ENCODE peak calls at places on chromosomes 11 and 22, in eight cellular contexts. P is fibroblast of the conjunctiva; O is stimulated activated CD4-positive, alpha-beta T cell treated with anti-CD3 and anti-CD28 coated beads, Interleukin-12 subunit alpha, Interleukin-12 subunit beta, amount 100 ng/mL, for 48 hours; B is activated CD4-positive, alpha-beta T cell treated with anti-CD3 and anti-CD28 coated beads, Interleukin-2, amount 50 U/mL, for 4 hours; N is AG09319; C is substantia nigra; L is posterior vena cava; X is NCI-H524. Z is an unnamed sample.

GRCh38 chr11:46315033-46315738 is 32.1 kb upstream of the DGKZ start:
- DNase-seq in L (no peak), P (peak; percentile 65), C (no peak), X (peak; percentile 34), O (peak; percentile 86), N (no peak), B (peak; percentile 75), Z (peak; percentile 56)

GRCh38 chr11:102413497-102413896 is 39.1 kb downstream of the TMEM123 start:
- DNase-seq in N (no peak), P (no peak), C (no peak), X (no peak), O (no peak), B (no peak), L (no peak), Z (no peak)

GRCh38 chr11:116813170-116813569 is 9.9 kb downstream of the APOA4 start:
- DNase-seq in B (no peak), P (no peak), X (no peak), L (no peak), O (no peak), C (no peak), N (no peak), Z (no peak)

GRCh38 chr11:68297812-68298658 is 14.4 kb upstream of the LRP5 start:
- DNase-seq in B (peak; percentile 58), L (peak; percentile 95), P (peak; percentile 40), N (peak; percentile 10), C (peak; percentile 48), X (peak; percentile 11), O (peak; percentile 76), Z (peak; percentile 56)

GRCh38 chr11:109680127-109680526 is 258.1 kb downstream of the C11orf87 start:
- DNase-seq in C (no peak), X (no peak), O (no peak), B (no peak), N (no peak), L (no peak), P (no peak), Z (no peak)

GRCh38 chr22:45842141-45842831 is 134.7 kb downstream of the WNT7B start:
- DNase-seq in L (no peak), X (no peak), P (no peak), N (no peak), C (no peak), B (no peak), O (no peak), Z (no peak)

GRCh38 chr11:131694526-131695424 is 324.4 kb downstream of the NTM start:
- DNase-seq in O (peak; percentile 55), C (peak; percentile 63), P (peak; percentile 59), N (peak; percentile 39), L (peak; percentile 94), X (peak; percentile 24), B (peak; percentile 15), Z (peak; percentile 59)

GRCh38 chr11:33043221-33043833 is 4.0 kb downstream of the TCP11L1 start:
- DNase-seq in L (no peak), X (no peak), B (no peak), P (no peak), N (no peak), O (no peak), C (no peak), Z (peak; percentile 26)

GRCh38 chr11:2139118-2139490 is at the start of gene IGF2:
- DNase-seq in O (no peak), N (no peak), P (no peak), X (no peak), C (no peak), L (no peak), B (peak; percentile 7), Z (peak; percentile 54)

GRCh38 chr22:39535302-39535805 is 2.8 kb upstream of the RPS19BP1 start:
- DNase-seq in X (no peak), N (no peak), P (no peak), L (no peak), O (no peak), C (no peak), B (no peak), Z (no peak)

GRCh38 chr11:119480375-119481020 is 57.5 kb upstream of the THY1 start:
- DNase-seq in O (no peak), N (no peak), C (no peak), P (no peak), X (no peak), L (no peak), B (no peak), Z (no peak)

GRCh38 chr22:33971561-33971961 is 51.3 kb upstream of the LARGE1 start:
- DNase-seq in B (no peak), P (no peak), L (no peak), N (no peak), C (peak; percentile 29), X (no peak), O (no peak), Z (no peak)

GRCh38 chr11:86197448-86197847 is 47.1 kb upstream of the EED start:
- DNase-seq in X (no peak), B (no peak), C (no peak), P (no peak), N (no peak), L (no peak), O (no peak), Z (no peak)

GRCh38 chr11:121435132-121435531 is 17.0 kb upstream of the SORL1 start:
- DNase-seq in C (no peak), P (no peak), X (no peak), L (no peak), O (no peak), N (no peak), B (no peak), Z (no peak)

GRCh38 chr11:39078465-39078864 is 2381.0 kb downstream of the LRRC4C start:
- DNase-seq in O (no peak), X (no peak), P (no peak), L (peak; percentile 58), C (no peak), N (no peak), B (no peak), Z (no peak)

GRCh38 chr11:129418039-129418438 is 42.4 kb downstream of the BARX2 start:
- DNase-seq in B (no peak), X (no peak), N (no peak), L (no peak), O (no peak), P (no peak), C (no peak), Z (no peak)

GRCh38 chr22:31272522-31273446 is 19.5 kb downstream of the PIK3IP1 start:
- DNase-seq in O (peak; percentile 55), X (peak; percentile 10), N (peak; percentile 22), P (peak; percentile 47), C (peak; percentile 17), B (peak; percentile 52), L (no peak), Z (peak; percentile 87)

GRCh38 chr11:1728931-1729691 is 21.3 kb downstream of the IFITM10 start:
- DNase-seq in B (no peak), O (no peak), P (no peak), L (peak; percentile 67), X (no peak), C (no peak), N (no peak), Z (no peak)

GRCh38 chr11:111718436-111719325 is 47.5 kb downstream of the PPP2R1B start:
- DNase-seq in P (no peak), N (no peak), L (no peak), X (no peak), B (no peak), C (no peak), O (no peak), Z (no peak)

GRCh38 chr11:117820071-117820470 is 4.5 kb downstream of the FXYD2 start:
- DNase-seq in O (no peak), B (no peak), N (no peak), X (no peak), P (no peak), L (peak; percentile 70), C (no peak), Z (no peak)

GRCh38 chr22:43520632-43521039 is 108.8 kb downstream of the MPPED1 start:
- DNase-seq in C (no peak), N (no peak), X (no peak), O (peak; percentile 14), P (no peak), L (no peak), B (no peak), Z (no peak)

GRCh38 chr11:102528618-102529017 is 1.9 kb downstream of the MMP7 start:
- DNase-seq in P (no peak), B (no peak), N (no peak), O (no peak), X (no peak), L (no peak), C (no peak), Z (peak; percentile 50)

GRCh38 chr11:87083029-87083428 is 45.3 kb downstream of the TMEM135 start:
- DNase-seq in L (no peak), C (no peak), B (no peak), P (no peak), O (no peak), X (no peak), N (no peak), Z (no peak)

GRCh38 chr11:66045177-66045639 is 3.8 kb downstream of the GAL3ST3 start:
- DNase-seq in C (peak; percentile 41), B (peak; percentile 80), X (no peak), O (peak; percentile 87), P (peak; percentile 67), N (peak; percentile 43), L (peak; percentile 92), Z (peak; percentile 92)

GRCh38 chr11:108926522-108927380 is 261.9 kb downstream of the DDX10 start:
- DNase-seq in O (no peak), N (no peak), X (no peak), B (no peak), P (no peak), C (no peak), L (no peak), Z (no peak)

GRCh38 chr11:33266418-33267215 is 9.4 kb downstream of the HIPK3 start:
- DNase-seq in O (no peak), C (no peak), L (no peak), B (no peak), P (peak; percentile 75), N (peak; percentile 56), X (no peak), Z (peak; percentile 84)

GRCh38 chr22:43622886-43623285 is 189.2 kb downstream of the EFCAB6 start:
- DNase-seq in N (no peak), X (no peak), O (no peak), P (no peak), C (no peak), B (no peak), L (no peak), Z (no peak)

GRCh38 chr11:18706330-18707243 is 8.0 kb downstream of the TMEM86A start:
- DNase-seq in O (no peak), C (peak; percentile 47), P (peak; percentile 12), B (peak; percentile 48), N (no peak), X (peak; percentile 75), L (peak; percentile 87), Z (no peak)

GRCh38 chr11:86735462-86736302 is 63.3 kb upstream of the ME3 start:
- DNase-seq in N (no peak), B (no peak), L (no peak), P (no peak), O (no peak), X (no peak), C (no peak), Z (no peak)

GRCh38 chr11:111602865-111603632 is 800 bp downstream of the SIK2 start:
- DNase-seq in C (peak; percentile 43), N (no peak), X (no peak), P (no peak), B (no peak), L (peak; percentile 83), O (no peak), Z (peak; percentile 78)

GRCh38 chr22:45628508-45628907 is 43.1 kb upstream of the ATXN10 start:
- DNase-seq in P (no peak), C (no peak), B (no peak), O (no peak), L (no peak), N (no peak), X (no peak), Z (no peak)

GRCh38 chr11:86370922-86371614 is 3.6 kb upstream of the CCDC81 start:
- DNase-seq in B (no peak), N (no peak), P (peak; percentile 9), L (no peak), O (no peak), C (no peak), X (no peak), Z (peak; percentile 94)

GRCh38 chr11:9617960-9618359 is 44.5 kb downstream of the WEE1 start:
- DNase-seq in X (no peak), O (no peak), L (no peak), N (peak; percentile 79), B (no peak), C (no peak), P (peak; percentile 78), Z (peak; percentile 83)

GRCh38 chr11:1718326-1718725 is 21.3 kb downstream of the KRTAP5-6 start:
- DNase-seq in X (no peak), B (no peak), L (no peak), N (no peak), O (no peak), P (no peak), C (no peak), Z (no peak)

Z was measured in trophoblast cell.